ENCODE peak calls at places on chromosome 19, in six cellular contexts. T is T follicular helper cell, U is H1, H is GM12864, Q is hepatic stellate cell, K is progenitor cell of endocrine pancreas. M is an unnamed sample.

GRCh38 chr19:12782424-12783225 is 7.3 kb upstream of the HOOK2 start:
- DNase-seq in U (no peak), T (peak; percentile 97), Q (peak; percentile 78), H (no peak), K (no peak), M (peak; percentile 61)

GRCh38 chr19:39428309-39429112 is 7.2 kb downstream of the RPS16 start:
- DNase-seq in T (no peak), Q (peak; percentile 93), K (no peak), H (no peak), U (no peak), M (no peak)

GRCh38 chr19:45739498-45740439 is 6.5 kb downstream of the MEIOSIN start:
- DNase-seq in T (no peak), Q (no peak), U (no peak), H (no peak), K (no peak), M (no peak)

GRCh38 chr19:27966390-27966816 is 1246.5 kb downstream of the UQCRFS1 start:
- DNase-seq in K (no peak), H (no peak), T (no peak), Q (no peak), U (no peak), M (peak; percentile 24)

GRCh38 chr19:8240274-8241229 is 31.4 kb downstream of the CERS4 start:
- DNase-seq in U (peak; percentile 51), Q (peak; percentile 81), T (no peak), H (peak; percentile 56), K (peak; percentile 59), M (peak; percentile 97)

GRCh38 chr19:49020931-49021895 is 2.9 kb downstream of the CGB3 start:
- DNase-seq in H (no peak), U (no peak), T (no peak), Q (no peak), K (no peak), M (no peak)

GRCh38 chr19:11418518-11419506 is at the start of gene RGL3:
- DNase-seq in H (no peak), T (no peak), Q (peak; percentile 63), K (peak; percentile 79), U (no peak), M (no peak)

GRCh38 chr19:40348961-40349507 is 539 bp downstream of the PLD3 start:
- DNase-seq in U (no peak), T (no peak), Q (peak; percentile 62), H (no peak), K (no peak), M (no peak)

GRCh38 chr19:16325161-16325527 is 518 bp downstream of the KLF2 start:
- DNase-seq in K (peak; percentile 33), H (no peak), Q (no peak), U (no peak), T (no peak), M (no peak)

GRCh38 chr19:14048439-14049153 is 13.3 kb downstream of the PALM3 start:
- DNase-seq in H (no peak), T (peak; percentile 56), U (peak; percentile 56), K (no peak), Q (peak; percentile 63), M (peak; percentile 52)

GRCh38 chr19:3544742-3545668 is 6.0 kb downstream of the TEKTIP1 start:
- DNase-seq in T (peak; percentile 67), K (peak; percentile 80), H (no peak), Q (peak; percentile 89), U (no peak), M (peak; percentile 50)

GRCh38 chr19:38090561-38090960 is 133.5 kb downstream of the DPF1 start:
- DNase-seq in K (no peak), Q (no peak), T (no peak), H (no peak), U (no peak), M (no peak)

GRCh38 chr19:3919793-3920192 is 13.1 kb upstream of the NMRK2 start:
- DNase-seq in Q (no peak), U (no peak), K (no peak), T (no peak), H (no peak), M (no peak)

GRCh38 chr19:23516266-23516665 is 121.0 kb upstream of the ZNF91 start:
- DNase-seq in H (no peak), U (no peak), Q (no peak), K (no peak), T (no peak), M (no peak)

GRCh38 chr19:16200776-16201391 is 3.2 kb downstream of the AP1M1 start:
- DNase-seq in H (no peak), K (no peak), Q (no peak), T (no peak), U (no peak), M (no peak)

GRCh38 chr19:38868551-38868950 is 9.5 kb downstream of the RINL start:
- DNase-seq in T (no peak), Q (no peak), K (no peak), H (no peak), U (no peak), M (no peak)

GRCh38 chr19:29850482-29850881 is 38.7 kb downstream of the CCNE1 start:
- DNase-seq in H (no peak), Q (no peak), K (no peak), U (no peak), T (no peak), M (no peak)

GRCh38 chr19:49056101-49056901 is 1.2 kb downstream of the CGB7 start:
- DNase-seq in U (no peak), K (peak; percentile 51), T (no peak), Q (peak; percentile 93), H (no peak), M (peak; percentile 58)

GRCh38 chr19:6744381-6745288 is 5.2 kb downstream of the TRIP10 start:
- DNase-seq in T (no peak), K (no peak), Q (peak; percentile 97), U (no peak), H (no peak), M (no peak)

GRCh38 chr19:2550431-2551171 is 74.7 kb downstream of the GADD45B start:
- DNase-seq in Q (no peak), H (no peak), U (no peak), K (no peak), T (no peak), M (no peak)

GRCh38 chr19:31745731-31746130 is 396.5 kb upstream of the TSHZ3 start:
- DNase-seq in H (no peak), K (no peak), T (no peak), Q (no peak), U (no peak), M (no peak)

GRCh38 chr19:51751655-51752054 is at the start of gene FPR1:
- DNase-seq in U (no peak), K (no peak), Q (no peak), H (no peak), T (no peak), M (peak; percentile 8)

GRCh38 chr19:17348700-17349099 is 11.3 kb downstream of the GTPBP3 start:
- DNase-seq in Q (peak; percentile 69), U (peak; percentile 75), H (no peak), T (no peak), K (no peak), M (peak; percentile 72)

GRCh38 chr19:5172859-5173577 is 167.6 kb downstream of the PTPRS start:
- DNase-seq in H (no peak), K (no peak), Q (peak; percentile 96), T (no peak), U (no peak), M (peak; percentile 97)

GRCh38 chr19:18460313-18460712 is 22.4 kb upstream of the ISYNA1 start:
- DNase-seq in U (no peak), Q (peak; percentile 86), K (no peak), T (no peak), H (no peak), M (no peak)

GRCh38 chr19:48608798-48609263 is 2.3 kb downstream of the SPACA4 start:
- DNase-seq in H (peak; percentile 36), Q (peak; percentile 69), U (no peak), T (peak; percentile 34), K (no peak), M (no peak)

GRCh38 chr19:46390121-46390858 is 23.1 kb downstream of the CCDC8 start:
- DNase-seq in Q (no peak), T (no peak), H (no peak), U (no peak), K (no peak), M (no peak)

GRCh38 chr19:43780706-43781525 is at the start of gene KCNN4:
- DNase-seq in Q (peak; percentile 51), K (no peak), U (no peak), T (peak; percentile 21), H (no peak), M (no peak)

GRCh38 chr19:10651821-10652220 is 2.3 kb upstream of the ILF3 start:
- DNase-seq in H (no peak), U (no peak), T (no peak), Q (no peak), K (no peak), M (no peak)

GRCh38 chr19:45906221-45906620 is 3.8 kb upstream of the MYPOP start:
- DNase-seq in K (no peak), T (no peak), H (no peak), U (no peak), Q (no peak), M (no peak)

GRCh38 chr19:12867120-12868099 is 13.8 kb downstream of the DNASE2 start:
- DNase-seq in Q (peak; percentile 87), U (peak; percentile 79), T (peak; percentile 30), K (peak; percentile 76), H (no peak), M (peak; percentile 74)

GRCh38 chr19:42546831-42547500 is 18.7 kb upstream of the CEACAM1 start:
- DNase-seq in U (no peak), H (no peak), T (no peak), K (no peak), Q (no peak), M (no peak)

GRCh38 chr19:53659292-53659691 is 27.5 kb downstream of the DPRX start:
- DNase-seq in T (no peak), K (peak; percentile 18), U (peak; percentile 65), Q (no peak), H (no peak), M (peak; percentile 63)

GRCh38 chr19:16268676-16269319 is 55.8 kb upstream of the KLF2 start:
- DNase-seq in U (no peak), T (no peak), H (no peak), Q (no peak), K (no peak), M (no peak)

GRCh38 chr19:55340144-55340783 is 588 bp downstream of the KMT5C start:
- DNase-seq in Q (no peak), U (no peak), K (peak; percentile 29), H (no peak), T (no peak), M (no peak)

GRCh38 chr19:42091300-42092266 is 15.6 kb downstream of the ZNF574 start:
- DNase-seq in U (no peak), Q (peak; percentile 68), T (no peak), K (no peak), H (no peak), M (no peak)